ENCODE peak calls at places on chromosomes 5 and 9, in four cellular contexts. One of them, this sample, is unnamed. For H3K36me3, the result is how much of the 10 kb centered on the place peaks cover.

GRCh38 chr9:21852751-21853150 is 50.3 kb downstream of the MTAP start:
- DNase-seq in iPS DF 6.9: no peak
- DNase-seq in Caco-2: no peak
- DNase-seq in IMR-90: no peak
- DNase-seq in this sample: no peak

GRCh38 chr5:8058626-8059180 is 189.8 kb downstream of the MTRR start:
- DNase-seq in Caco-2: no peak
- DNase-seq in iPS DF 6.9: no peak
- DNase-seq in IMR-90: no peak
- DNase-seq in this sample: no peak

GRCh38 chr9:137380171-137380570 is 42.8 kb downstream of the EXD3 start:
- DNase-seq in IMR-90: no peak
- DNase-seq in Caco-2: no peak
- DNase-seq in iPS DF 6.9: no peak
- DNase-seq in this sample: no peak

GRCh38 chr9:70654144-70654543 is 239.7 kb upstream of the KLF9 start:
- DNase-seq in IMR-90: no peak
- DNase-seq in Caco-2: no peak
- DNase-seq in iPS DF 6.9: no peak
- DNase-seq in this sample: no peak

GRCh38 chr9:133127340-133127981 is 6.4 kb upstream of the RALGDS start:
- DNase-seq in IMR-90: no peak
- DNase-seq in iPS DF 6.9: no peak
- DNase-seq in Caco-2: no peak
- DNase-seq in this sample: no peak

GRCh38 chr5:34722183-34722582 is 66.1 kb downstream of the RAI14 start:
- DNase-seq in Caco-2: no peak
- DNase-seq in IMR-90: no peak
- DNase-seq in iPS DF 6.9: no peak
- DNase-seq in this sample: no peak

GRCh38 chr9:38144421-38144820 is 75.4 kb upstream of the SHB start:
- DNase-seq in iPS DF 6.9: no peak
- DNase-seq in IMR-90: peak
- DNase-seq in Caco-2: peak
- DNase-seq in this sample: no peak

GRCh38 chr9:71504636-71505035 is 263.7 kb downstream of the CEMIP2 start:
- DNase-seq in iPS DF 6.9: no peak
- DNase-seq in Caco-2: no peak
- DNase-seq in IMR-90: no peak
- DNase-seq in this sample: no peak

GRCh38 chr9:129656795-129657390 is 8.6 kb upstream of the PRRX2 start:
- DNase-seq in iPS DF 6.9: no peak
- DNase-seq in IMR-90: peak
- DNase-seq in Caco-2: no peak
- DNase-seq in this sample: no peak

GRCh38 chr9:120545691-120546565 is 34.0 kb downstream of the CDK5RAP2 start:
- DNase-seq in Caco-2: no peak
- DNase-seq in iPS DF 6.9: no peak
- DNase-seq in IMR-90: no peak
- DNase-seq in this sample: no peak
- H3K36me3 ChIP-seq in Caco-2: under half
- H3K36me3 ChIP-seq in iPS DF 6.9: under half
- H3K36me3 ChIP-seq in IMR-90: under half
- H3K36me3 ChIP-seq in this sample: under half

GRCh38 chr5:177065480-177065879 is 21.2 kb upstream of the FGFR4 start:
- DNase-seq in IMR-90: no peak
- DNase-seq in iPS DF 6.9: no peak
- DNase-seq in Caco-2: no peak
- DNase-seq in this sample: no peak
- H3K36me3 ChIP-seq in IMR-90: under half
- H3K36me3 ChIP-seq in iPS DF 6.9: under half
- H3K36me3 ChIP-seq in Caco-2: under half
- H3K36me3 ChIP-seq in this sample: under half

GRCh38 chr9:2132484-2133082 is 117.4 kb downstream of the SMARCA2 start:
- DNase-seq in iPS DF 6.9: no peak
- DNase-seq in Caco-2: no peak
- DNase-seq in IMR-90: peak
- DNase-seq in this sample: no peak
- H3K36me3 ChIP-seq in iPS DF 6.9: under half
- H3K36me3 ChIP-seq in Caco-2: under half
- H3K36me3 ChIP-seq in IMR-90: under half
- H3K36me3 ChIP-seq in this sample: under half

GRCh38 chr5:87399720-87400119 is 13.0 kb downstream of the CCNH start:
- DNase-seq in iPS DF 6.9: no peak
- DNase-seq in IMR-90: no peak
- DNase-seq in Caco-2: no peak
- DNase-seq in this sample: no peak
- H3K36me3 ChIP-seq in iPS DF 6.9: under half
- H3K36me3 ChIP-seq in IMR-90: under half
- H3K36me3 ChIP-seq in Caco-2: under half
- H3K36me3 ChIP-seq in this sample: half or more

GRCh38 chr5:73859696-73860095 is 233.7 kb downstream of the ARHGEF28 start:
- DNase-seq in IMR-90: no peak
- DNase-seq in Caco-2: no peak
- DNase-seq in iPS DF 6.9: no peak
- DNase-seq in this sample: no peak
- H3K36me3 ChIP-seq in IMR-90: under half
- H3K36me3 ChIP-seq in Caco-2: under half
- H3K36me3 ChIP-seq in iPS DF 6.9: under half
- H3K36me3 ChIP-seq in this sample: under half

GRCh38 chr5:1467341-1468246 is 22.4 kb upstream of the SLC6A3 start:
- DNase-seq in Caco-2: no peak
- DNase-seq in IMR-90: no peak
- DNase-seq in iPS DF 6.9: no peak
- DNase-seq in this sample: peak
- H3K36me3 ChIP-seq in Caco-2: under half
- H3K36me3 ChIP-seq in IMR-90: half or more
- H3K36me3 ChIP-seq in iPS DF 6.9: half or more
- H3K36me3 ChIP-seq in this sample: half or more